ENCODE peak calls at places on chromosome X, in eight cellular contexts. E is MCF 10A, G is B cell, T is AG04450, O is A673, P is PC-3, N is foreskin fibroblast, W is AG09309. B is an unnamed sample.

GRCh38 chrX:31499120-31499519 is 427.3 kb upstream of the FTHL17 start:
- DNase-seq in E (peak; percentile 30), G (no peak), T (no peak), O (no peak), P (no peak), N (peak; percentile 37), W (no peak), B (no peak)

GRCh38 chrX:95071052-95071451 is 1397.0 kb downstream of the FAM133A start:
- DNase-seq in E (no peak), G (no peak), T (no peak), O (no peak), P (no peak), N (no peak), W (no peak), B (no peak)

GRCh38 chrX:102651968-102652744 is 873 bp downstream of the GPRASP1 start:
- DNase-seq in E (no peak), G (peak; percentile 54), T (no peak), O (peak; percentile 9), P (no peak), N (peak; percentile 55), W (no peak), B (no peak)

GRCh38 chrX:129772796-129773431 is 6.8 kb upstream of the SASH3 start:
- DNase-seq in E (no peak), G (peak; percentile 94), T (no peak), O (no peak), P (no peak), N (no peak), W (no peak), B (peak; percentile 45)

GRCh38 chrX:154485150-154486051 is 1.0 kb downstream of the UBL4A start:
- DNase-seq in E (no peak), G (no peak), T (no peak), O (no peak), P (peak; percentile 9), N (no peak), W (no peak), B (no peak)

GRCh38 chrX:118974908-118975671 is 672 bp downstream of the LONRF3 start:
- DNase-seq in E (peak; percentile 41), G (peak; percentile 45), T (no peak), O (peak; percentile 31), P (peak; percentile 43), N (peak; percentile 37), W (no peak), B (peak; percentile 65)

GRCh38 chrX:41382699-41383645 is 49.0 kb downstream of the DDX3X start:
- DNase-seq in E (peak; percentile 69), G (no peak), T (no peak), O (no peak), P (peak; percentile 32), N (peak; percentile 51), W (no peak), B (no peak)

GRCh38 chrX:104863466-104863865 is 297.5 kb downstream of the IL1RAPL2 start:
- DNase-seq in E (no peak), G (no peak), T (no peak), O (no peak), P (no peak), N (no peak), W (no peak), B (no peak)

GRCh38 chrX:132045456-132045855 is 22.4 kb downstream of the STK26 start:
- DNase-seq in E (no peak), G (no peak), T (no peak), O (no peak), P (no peak), N (no peak), W (no peak), B (no peak)

GRCh38 chrX:110444996-110445395 is 86.3 kb downstream of the RTL9 start:
- DNase-seq in E (peak; percentile 17), G (no peak), T (no peak), O (no peak), P (peak; percentile 10), N (no peak), W (no peak), B (no peak)

GRCh38 chrX:15277594-15277993 is 7.7 kb upstream of the ASB9 start:
- DNase-seq in E (no peak), G (no peak), T (no peak), O (no peak), P (no peak), N (no peak), W (no peak), B (no peak)

GRCh38 chrX:152575331-152575730 is 62.4 kb upstream of the GABRQ start:
- DNase-seq in E (peak; percentile 60), G (no peak), T (no peak), O (no peak), P (no peak), N (no peak), W (no peak), B (no peak)

GRCh38 chrX:12443534-12444098 is 305.3 kb downstream of the FRMPD4 start:
- DNase-seq in E (no peak), G (no peak), T (no peak), O (no peak), P (no peak), N (peak; percentile 42), W (no peak), B (peak; percentile 36)

DNA sequence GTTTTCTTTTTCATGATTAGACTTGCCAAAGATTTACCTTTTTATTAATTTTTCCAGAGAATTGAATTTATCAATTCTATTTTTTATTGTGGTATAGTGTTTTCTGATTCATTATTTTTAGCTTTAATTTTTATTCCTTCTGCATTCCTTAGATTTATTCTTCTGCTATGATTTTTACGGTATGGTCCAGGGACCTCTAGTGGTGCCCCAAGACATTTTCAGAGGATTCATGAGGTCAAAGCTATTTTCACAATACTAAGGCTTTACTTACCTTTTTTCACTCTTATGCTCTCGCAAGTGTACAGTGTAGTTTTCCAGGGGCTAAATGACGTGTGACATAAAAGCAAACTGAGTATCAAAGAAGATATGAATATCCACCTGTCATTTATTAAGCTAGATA is 8.0 kb downstream of the RADX start:
- DNase-seq in E (peak; percentile 23), G (no peak), T (no peak), O (no peak), P (peak; percentile 34), N (peak; percentile 42), W (no peak), B (no peak)
- TF ChIP-seq CTCF in E (peak; percentile 43), G (peak; percentile 27), T (peak; percentile 45), O (peak; percentile 41), P (peak; percentile 66), N (peak; percentile 21), W (peak; percentile 48), B (peak; percentile 38)

DNA sequence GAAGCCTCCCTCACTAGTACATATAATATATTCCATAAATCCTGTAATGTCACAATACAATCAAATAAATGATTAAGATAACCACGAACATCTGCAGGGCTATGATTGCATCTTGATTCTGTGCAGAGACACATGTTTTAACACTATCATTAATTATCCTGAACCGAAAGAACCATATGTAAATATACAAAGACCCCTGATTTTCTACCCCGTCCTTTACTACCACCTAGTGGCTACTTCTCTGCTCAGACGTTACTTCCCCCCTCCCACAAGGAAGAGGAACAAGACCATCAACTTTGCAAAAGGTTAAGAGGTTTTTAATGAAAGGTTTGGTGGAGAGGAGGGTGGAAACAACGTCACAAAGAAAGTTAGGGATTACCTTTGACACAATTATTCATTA is 134.0 kb downstream of the COL4A6 start:
- DNase-seq in E (peak; percentile 24), G (no peak), T (no peak), O (peak; percentile 24), P (peak; percentile 41), N (peak; percentile 38), W (no peak), B (no peak)
- TF ChIP-seq CTCF in E (peak; percentile 37), G (no peak), T (peak; percentile 63), O (peak; percentile 61), P (peak; percentile 74), N (no peak), W (no peak), B (peak; percentile 42)

GRCh38 chrX:115229337-115229991 is 4.4 kb downstream of the LRCH2 start:
- DNase-seq in E (peak; percentile 5), G (no peak), T (no peak), O (no peak), P (no peak), N (peak; percentile 15), W (no peak), B (no peak)

GRCh38 chrX:115226929-115227328 is 7.0 kb downstream of the LRCH2 start:
- DNase-seq in E (peak; percentile 56), G (no peak), T (no peak), O (peak; percentile 11), P (peak; percentile 66), N (peak; percentile 54), W (peak; percentile 5), B (no peak)
- TF ChIP-seq CTCF in E (peak; percentile 43), G (no peak), T (peak; percentile 53), O (peak; percentile 50), P (peak; percentile 74), N (peak; percentile 37), W (peak; percentile 58), B (peak; percentile 47)

GRCh38 chrX:137194164-137194563 is 160.4 kb upstream of the GPR101 start:
- DNase-seq in E (peak; percentile 61), G (no peak), T (no peak), O (peak; percentile 64), P (peak; percentile 72), N (no peak), W (no peak), B (peak; percentile 10)
- TF ChIP-seq CTCF in E (peak; percentile 60), G (peak; percentile 9), T (peak; percentile 62), O (peak; percentile 71), P (peak; percentile 73), N (no peak), W (peak; percentile 38), B (peak; percentile 65)

DNA sequence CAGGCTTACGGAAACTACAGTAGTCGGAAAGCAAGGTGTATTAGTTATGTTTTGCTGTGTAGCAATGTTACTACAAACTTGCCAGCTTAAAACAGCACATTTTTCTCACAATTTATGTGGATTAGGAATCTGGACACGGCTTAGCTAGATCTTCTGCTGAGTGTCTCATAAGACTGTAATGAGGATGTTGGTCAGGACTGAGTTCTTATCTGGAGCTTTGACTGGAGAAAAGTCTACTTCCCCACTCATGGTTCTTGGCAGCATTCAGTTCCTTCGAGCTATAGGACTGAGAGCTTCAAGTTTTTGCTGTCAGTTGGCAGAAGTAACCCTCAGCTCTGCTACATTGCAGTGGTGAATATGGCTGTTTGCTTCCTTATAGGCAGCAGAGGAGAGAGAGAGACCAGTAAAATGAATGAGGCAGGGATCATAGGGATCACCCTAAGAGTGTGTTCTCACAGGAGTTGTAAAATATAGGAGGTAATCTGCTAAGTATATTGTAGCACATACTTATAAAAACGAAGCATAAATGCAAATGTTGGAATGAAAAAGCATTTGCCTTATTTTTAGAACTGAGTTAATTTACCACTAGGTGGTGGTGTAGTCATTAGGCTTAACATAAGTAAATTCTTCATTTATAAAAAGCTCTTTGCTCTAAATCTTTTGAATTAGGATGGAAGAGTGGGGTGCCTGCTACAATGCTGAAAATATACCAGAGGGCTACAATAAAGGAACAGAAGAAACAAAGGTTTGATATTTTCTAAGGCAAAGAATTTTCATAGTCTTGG is 38.6 kb downstream of the ALG13 start:
- DNase-seq in E (peak; percentile 3), G (no peak), T (no peak), O (peak; percentile 4), P (peak; percentile 12), N (no peak), W (no peak), B (no peak)
- TF ChIP-seq CTCF in E (peak; percentile 39), G (peak; percentile 12), T (peak; percentile 29), O (peak; percentile 55), P (peak; percentile 51), N (no peak), W (peak; percentile 32), B (peak; percentile 43)

GRCh38 chrX:115940348-115940747 is 230.2 kb upstream of the AGTR2 start:
- DNase-seq in E (peak; percentile 6), G (no peak), T (no peak), O (no peak), P (no peak), N (no peak), W (no peak), B (peak; percentile 5)
- TF ChIP-seq CTCF in E (no peak), G (no peak), T (no peak), O (no peak), P (no peak), N (no peak), W (no peak), B (no peak)

B was measured in GM13977.